ENCODE peak calls at places on chromosomes 1 and 21, in six cellular contexts. C is colonic mucosa; V is IMR-90; L is NT2/D1; E is CD4-positive, alpha-beta memory T cell; S is AG04450. A is an unnamed sample.

GRCh38 chr1:52403566-52404115 is 582 bp downstream of the ORC1 start:
- DNase-seq in C (peak; percentile 61), V (peak; percentile 84), L (peak; percentile 94), E (peak; percentile 58), S (peak; percentile 33), A (no peak)

GRCh38 chr21:19557488-19557887 is 1153.9 kb upstream of the TMPRSS15 start:
- DNase-seq in C (no peak), V (no peak), L (no peak), E (no peak), S (no peak), A (no peak)

GRCh38 chr1:164563821-164564251 is 4.9 kb downstream of the PBX1 start:
- DNase-seq in C (no peak), V (no peak), L (no peak), E (no peak), S (no peak), A (no peak)

GRCh38 chr1:205456868-205457724 is 1.3 kb upstream of the BLACAT1 start:
- DNase-seq in C (no peak), V (no peak), L (peak; percentile 84), E (no peak), S (no peak), A (no peak)

GRCh38 chr1:224616761-224617409 is 768 bp downstream of the CNIH3 start:
- DNase-seq in C (no peak), V (no peak), L (no peak), E (no peak), S (no peak), A (no peak)

GRCh38 chr1:243596441-243597183 is 253.4 kb downstream of the AKT3 start:
- DNase-seq in C (no peak), V (peak; percentile 96), L (no peak), E (peak; percentile 28), S (peak; percentile 80), A (no peak)

GRCh38 chr1:40769815-40770214 is 13.8 kb upstream of the KCNQ4 start:
- DNase-seq in C (no peak), V (no peak), L (no peak), E (no peak), S (no peak), A (no peak)

GRCh38 chr1:17094664-17095063 is 24.6 kb downstream of the PADI2 start:
- DNase-seq in C (no peak), V (peak; percentile 34), L (no peak), E (no peak), S (no peak), A (no peak)

GRCh38 chr1:172288611-172289010 is 131.9 kb upstream of the C1orf105 start:
- DNase-seq in C (no peak), V (no peak), L (no peak), E (no peak), S (no peak), A (no peak)

GRCh38 chr1:205770618-205771017 is 4.7 kb downstream of the RAB29 start:
- DNase-seq in C (no peak), V (no peak), L (no peak), E (no peak), S (no peak), A (no peak)

GRCh38 chr21:41138711-41139110 is 29.2 kb upstream of the BACE2 start:
- DNase-seq in C (no peak), V (no peak), L (no peak), E (no peak), S (no peak), A (no peak)

GRCh38 chr1:150551784-150552691 is 2.8 kb downstream of the ADAMTSL4 start:
- DNase-seq in C (peak; percentile 70), V (peak; percentile 92), L (no peak), E (no peak), S (peak; percentile 73), A (peak; percentile 97)

GRCh38 chr1:89070509-89070908 is 5.5 kb upstream of the GBP1 start:
- DNase-seq in C (no peak), V (no peak), L (no peak), E (no peak), S (no peak), A (no peak)

GRCh38 chr1:89068291-89068690 is 3.3 kb upstream of the GBP1 start:
- DNase-seq in C (no peak), V (peak; percentile 73), L (no peak), E (no peak), S (peak; percentile 20), A (no peak)

GRCh38 chr1:89065077-89065868 is at the start of gene GBP1:
- DNase-seq in C (no peak), V (peak; percentile 88), L (no peak), E (peak; percentile 53), S (peak; percentile 78), A (no peak)

DNA sequence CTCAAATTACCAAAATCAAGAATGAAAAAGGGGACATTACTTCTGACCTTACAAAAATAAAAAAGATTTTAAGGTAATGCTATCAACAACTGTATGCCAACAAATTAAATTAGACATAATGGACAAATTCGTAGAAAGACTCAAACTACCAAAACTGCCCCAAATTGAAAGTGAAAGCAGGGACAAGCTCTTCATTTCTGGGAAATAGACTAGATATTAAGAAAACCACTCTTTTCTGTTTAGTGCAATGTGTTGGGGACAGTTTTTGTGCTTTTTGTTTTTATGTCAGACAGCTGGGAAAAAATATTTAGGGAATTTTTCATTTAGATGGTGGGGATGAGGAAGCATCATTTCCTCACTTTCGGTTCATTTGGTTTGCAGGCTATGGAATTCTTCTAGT is 4.9 kb upstream of the GBP1 start:
- DNase-seq in C (no peak), V (no peak), L (no peak), E (peak; percentile 26), S (no peak), A (no peak)
- H3K4me3 ChIP-seq in C (peak overlapping the region; percentile 0), V (no peak overlapping the region), L (no peak overlapping the region), E (peak overlapping the region; percentile 44), S (peak overlapping the region; percentile 5), A (peak overlapping the region; percentile 23)

DNA sequence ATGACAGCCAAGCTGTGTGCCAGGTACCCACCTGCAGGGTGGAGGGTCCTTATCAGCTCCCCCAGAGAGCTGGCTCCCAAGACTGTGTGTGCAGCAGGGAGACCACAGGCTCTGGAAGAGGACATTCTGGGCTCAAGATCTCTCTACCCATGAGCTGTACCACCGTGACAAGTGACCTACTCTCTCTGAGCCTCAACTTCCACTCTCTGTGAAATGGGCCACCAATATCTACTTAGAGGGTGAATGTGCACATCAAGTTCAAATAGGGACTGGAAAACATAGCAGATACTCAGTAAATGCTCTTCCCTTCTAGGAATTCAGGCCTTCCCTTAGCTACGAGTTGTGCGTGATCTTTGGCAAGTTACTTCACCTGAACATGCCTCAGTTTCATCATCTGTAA is 1.5 kb downstream of the SLC30A2 start:
- DNase-seq in C (no peak), V (no peak), L (no peak), E (no peak), S (no peak), A (no peak)
- H3K27me3 ChIP-seq in C (peaks cover 27% of the 10 kb centered on the region), V (peaks cover 79% of the 10 kb centered on the region), L (peaks cover 74% of the 10 kb centered on the region), E (peaks cover 20% of the 10 kb centered on the region), S (peaks cover 74% of the 10 kb centered on the region), A (peaks cover 18% of the 10 kb centered on the region)

GRCh38 chr1:3127738-3128137 is 58.7 kb downstream of the PRDM16 start:
- DNase-seq in C (no peak), V (no peak), L (no peak), E (no peak), S (no peak), A (no peak)
- H3K4me3 ChIP-seq in C (no peak overlapping the region), V (no peak overlapping the region), L (no peak overlapping the region), E (no peak overlapping the region), S (no peak overlapping the region), A (peak overlapping the region; percentile 32)

GRCh38 chr1:49185455-49185980 is 408.8 kb upstream of the BEND5 start:
- DNase-seq in C (no peak), V (no peak), L (no peak), E (no peak), S (no peak), A (no peak)
- H3K27me3 ChIP-seq in C (no peaks in the 10 kb centered on the region), V (no peaks in the 10 kb centered on the region), L (no peaks in the 10 kb centered on the region), E (no peaks in the 10 kb centered on the region), S (no peaks in the 10 kb centered on the region), A (no peaks in the 10 kb centered on the region)

GRCh38 chr1:185439727-185440415 is 122.8 kb upstream of the IVNS1ABP start:
- DNase-seq in C (no peak), V (peak; percentile 74), L (no peak), E (peak; percentile 31), S (peak; percentile 15), A (no peak)

GRCh38 chr1:185441608-185442007 is 124.6 kb upstream of the IVNS1ABP start:
- DNase-seq in C (no peak), V (peak; percentile 74), L (no peak), E (no peak), S (peak; percentile 23), A (no peak)

GRCh38 chr1:185440877-185441276 is 123.8 kb upstream of the IVNS1ABP start:
- DNase-seq in C (no peak), V (no peak), L (no peak), E (no peak), S (no peak), A (no peak)

GRCh38 chr1:185444651-185445050 is 127.6 kb upstream of the IVNS1ABP start:
- DNase-seq in C (no peak), V (no peak), L (no peak), E (no peak), S (no peak), A (no peak)

GRCh38 chr1:185442065-185442464 is 125.0 kb upstream of the IVNS1ABP start:
- DNase-seq in C (no peak), V (peak; percentile 29), L (no peak), E (no peak), S (no peak), A (no peak)
- H3K4me3 ChIP-seq in C (no peak overlapping the region), V (no peak overlapping the region), L (no peak overlapping the region), E (no peak overlapping the region), S (no peak overlapping the region), A (no peak overlapping the region)

GRCh38 chr1:46461017-46461808 is 28.4 kb upstream of the DMBX1 start:
- DNase-seq in C (no peak), V (no peak), L (no peak), E (no peak), S (no peak), A (no peak)
- H3K27me3 ChIP-seq in C (peaks cover 5% of the 10 kb centered on the region), V (peaks cover 77% of the 10 kb centered on the region), L (peaks cover 100% of the 10 kb centered on the region), E (no peaks in the 10 kb centered on the region), S (peaks cover 66% of the 10 kb centered on the region), A (no peaks in the 10 kb centered on the region)

GRCh38 chr1:45684402-45684801 is 1.9 kb downstream of the GPBP1L1 start:
- DNase-seq in C (no peak), V (no peak), L (no peak), E (no peak), S (no peak), A (no peak)

GRCh38 chr1:45685308-45686080 is 839 bp downstream of the GPBP1L1 start:
- DNase-seq in C (peak; percentile 49), V (peak; percentile 2), L (no peak), E (no peak), S (no peak), A (no peak)

GRCh38 chr1:45686081-45687013 is at the start of gene GPBP1L1:
- DNase-seq in C (peak; percentile 99), V (peak; percentile 97), L (peak; percentile 98), E (peak; percentile 97), S (peak; percentile 96), A (peak; percentile 84)

GRCh38 chr1:45679123-45679522 is 7.2 kb downstream of the GPBP1L1 start:
- DNase-seq in C (no peak), V (peak; percentile 2), L (no peak), E (no peak), S (no peak), A (no peak)

GRCh38 chr1:45682942-45683341 is 3.4 kb downstream of the GPBP1L1 start:
- DNase-seq in C (no peak), V (no peak), L (no peak), E (no peak), S (no peak), A (no peak)
- H3K4me3 ChIP-seq in C (no peak overlapping the region), V (no peak overlapping the region), L (no peak overlapping the region), E (no peak overlapping the region), S (no peak overlapping the region), A (no peak overlapping the region)

GRCh38 chr1:160081261-160081936 is at the start of gene KCNJ9:
- DNase-seq in C (no peak), V (no peak), L (no peak), E (no peak), S (no peak), A (no peak)
- H3K27me3 ChIP-seq in C (peaks cover 7% of the 10 kb centered on the region), V (peaks cover 67% of the 10 kb centered on the region), L (peaks cover 12% of the 10 kb centered on the region), E (peaks cover 38% of the 10 kb centered on the region), S (peaks cover 62% of the 10 kb centered on the region), A (no peaks in the 10 kb centered on the region)